ENCODE peak calls at places on chromosomes 1 and 21, in seven cellular contexts. Q is tibial artery, D is A549, Z is esophagus muscularis mucosa, A is right lobe of liver, N is iPS DF 6.9, Y is pancreas. S is an unnamed sample.

GRCh38 chr21:45974073-45975016 is 7.2 kb upstream of the COL6A1 start:
- DNase-seq in D (no peak), Q (peak; percentile 69), Y (no peak), Z (no peak), A (peak; percentile 55), N (no peak), S (peak; percentile 91)

GRCh38 chr1:234997201-234998173 is 131.2 kb downstream of the TOMM20 start:
- DNase-seq in A (peak; percentile 98), N (no peak), Z (peak; percentile 99), Q (peak; percentile 100), Y (peak; percentile 82), D (peak; percentile 99), S (peak; percentile 100)

GRCh38 chr1:226640737-226641136 is 92.2 kb downstream of the STUM start:
- DNase-seq in N (no peak), A (no peak), Z (no peak), D (no peak), Y (no peak), Q (no peak), S (peak; percentile 33)

GRCh38 chr1:168572669-168573068 is 3.7 kb upstream of the XCL1 start:
- DNase-seq in N (no peak), Y (no peak), A (no peak), D (no peak), Z (no peak), Q (no peak), S (no peak)

GRCh38 chr1:245128381-245128780 is 26.4 kb upstream of the KIF26B start:
- DNase-seq in Z (no peak), A (no peak), D (no peak), N (no peak), Q (no peak), Y (no peak), S (no peak)

GRCh38 chr21:43707462-43707861 is 11.5 kb upstream of the PDXK start:
- DNase-seq in Z (no peak), Q (no peak), D (no peak), Y (no peak), N (no peak), A (no peak), S (no peak)

GRCh38 chr1:181936768-181937581 is 124.5 kb downstream of the ZNF648 start:
- DNase-seq in Y (peak; percentile 39), N (peak; percentile 87), D (peak; percentile 64), Q (no peak), A (peak; percentile 27), Z (no peak), S (no peak)

GRCh38 chr1:53122194-53122846 is 20.1 kb downstream of the SLC1A7 start:
- DNase-seq in Q (peak; percentile 32), Y (no peak), A (no peak), D (no peak), N (no peak), Z (no peak), S (no peak)

GRCh38 chr1:64470670-64471217 is 815 bp downstream of the CACHD1 start:
- DNase-seq in Q (peak; percentile 28), D (peak; percentile 6), Y (peak; percentile 17), N (no peak), Z (peak; percentile 86), A (peak; percentile 38), S (peak; percentile 58)

GRCh38 chr1:201020040-201020591 is 3.4 kb downstream of the KIF21B start:
- DNase-seq in Z (no peak), Y (no peak), A (no peak), D (no peak), Q (no peak), N (no peak), S (no peak)

GRCh38 chr1:228336308-228337030 is 70.2 kb downstream of the TRIM11 start:
- DNase-seq in N (no peak), Y (no peak), Z (no peak), Q (peak; percentile 13), A (peak; percentile 7), D (no peak), S (peak; percentile 57)

DNA sequence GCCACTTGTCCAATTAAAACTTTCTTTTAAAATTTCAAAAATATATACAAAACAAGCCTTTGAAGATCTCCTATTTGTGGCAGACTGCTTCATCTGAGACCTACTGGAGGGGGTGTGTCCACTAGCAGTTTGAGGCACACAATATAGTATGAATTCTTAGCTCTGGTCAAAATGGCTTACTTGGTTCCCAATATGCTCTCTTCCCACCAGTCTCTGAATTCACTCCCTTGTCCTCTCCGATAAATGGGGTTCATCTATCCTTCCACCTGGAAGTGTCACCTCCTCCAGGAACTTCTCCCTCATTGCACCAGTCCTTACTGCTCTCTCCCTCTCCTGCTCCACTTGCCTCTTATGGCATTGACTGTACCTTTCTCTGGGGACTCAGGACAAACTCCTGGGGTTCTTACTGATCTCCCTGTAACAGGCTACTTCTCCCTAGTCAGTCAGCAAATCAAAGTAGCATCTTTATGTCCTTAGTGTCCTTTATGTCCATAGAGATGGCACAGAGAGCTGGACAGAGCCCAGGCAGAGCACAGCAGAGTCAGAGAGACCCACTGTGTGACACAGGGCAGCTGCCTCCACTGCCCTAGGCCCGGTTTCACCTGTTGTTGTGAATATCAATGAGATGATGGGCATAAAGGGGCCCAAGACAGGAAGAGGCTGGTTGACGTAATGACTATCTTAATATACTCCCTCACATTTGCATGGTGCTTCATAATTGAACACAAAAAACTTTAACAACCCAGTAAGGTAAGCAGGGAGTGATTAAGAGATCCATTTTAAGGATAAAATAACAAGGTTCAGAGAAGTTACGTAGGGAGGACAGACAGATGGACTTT is 3.6 kb downstream of the ASAP3 start:
- DNase-seq in A (no peak), N (no peak), D (no peak), Y (no peak), Q (no peak), Z (no peak), S (no peak)
- H3K4me1 ChIP-seq in A (no peaks in the 10 kb centered on the region), N (peaks cover 5% of the 10 kb centered on the region), D (peaks cover 18% of the 10 kb centered on the region), Y (peaks cover 16% of the 10 kb centered on the region), Q (peaks cover 5% of the 10 kb centered on the region), Z (peaks cover 70% of the 10 kb centered on the region), S (no peaks in the 10 kb centered on the region)

GRCh38 chr1:205739348-205740160 is 10.4 kb downstream of the NUCKS1 start:
- DNase-seq in A (no peak), Q (no peak), D (peak; percentile 53), Z (no peak), N (no peak), Y (no peak), S (no peak)

GRCh38 chr1:205744403-205744802 is 5.6 kb downstream of the NUCKS1 start:
- DNase-seq in Z (no peak), A (no peak), Y (no peak), N (no peak), Q (no peak), D (no peak), S (no peak)

GRCh38 chr1:205746757-205747412 is 3.1 kb downstream of the NUCKS1 start:
- DNase-seq in D (no peak), Q (no peak), A (no peak), N (no peak), Y (no peak), Z (no peak), S (no peak)

GRCh38 chr1:205743977-205744376 is 6.0 kb downstream of the NUCKS1 start:
- DNase-seq in A (no peak), N (no peak), Z (no peak), D (no peak), Q (no peak), Y (no peak), S (no peak)

GRCh38 chr1:205741681-205742080 is 8.3 kb downstream of the NUCKS1 start:
- DNase-seq in Z (no peak), Q (no peak), N (no peak), D (no peak), Y (no peak), A (no peak), S (no peak)
- H3K4me1 ChIP-seq in Z (peaks cover 67% of the 10 kb centered on the region), Q (peaks cover 12% of the 10 kb centered on the region), N (no peaks in the 10 kb centered on the region), D (peaks cover 54% of the 10 kb centered on the region), Y (peaks cover 3% of the 10 kb centered on the region), A (no peaks in the 10 kb centered on the region), S (peaks cover 7% of the 10 kb centered on the region)

GRCh38 chr21:38490411-38491020 is 7.8 kb downstream of the ERG start:
- DNase-seq in Q (no peak), Z (peak; percentile 53), N (no peak), D (no peak), Y (no peak), A (no peak), S (no peak)
- H3K4me1 ChIP-seq in Q (peaks cover 43% of the 10 kb centered on the region), Z (no peaks in the 10 kb centered on the region), N (no peaks in the 10 kb centered on the region), D (peaks cover 3% of the 10 kb centered on the region), Y (no peaks in the 10 kb centered on the region), A (no peaks in the 10 kb centered on the region), S (peaks cover 18% of the 10 kb centered on the region)

GRCh38 chr1:1204425-1204920 is 1.9 kb downstream of the TNFRSF18 start:
- DNase-seq in Q (no peak), N (no peak), Y (no peak), Z (no peak), D (no peak), A (peak; percentile 6), S (peak; percentile 29)
- H3K4me1 ChIP-seq in Q (peaks cover 20% of the 10 kb centered on the region), N (peaks cover 10% of the 10 kb centered on the region), Y (no peaks in the 10 kb centered on the region), Z (peaks cover 53% of the 10 kb centered on the region), D (peaks cover 3% of the 10 kb centered on the region), A (no peaks in the 10 kb centered on the region), S (no peaks in the 10 kb centered on the region)

DNA sequence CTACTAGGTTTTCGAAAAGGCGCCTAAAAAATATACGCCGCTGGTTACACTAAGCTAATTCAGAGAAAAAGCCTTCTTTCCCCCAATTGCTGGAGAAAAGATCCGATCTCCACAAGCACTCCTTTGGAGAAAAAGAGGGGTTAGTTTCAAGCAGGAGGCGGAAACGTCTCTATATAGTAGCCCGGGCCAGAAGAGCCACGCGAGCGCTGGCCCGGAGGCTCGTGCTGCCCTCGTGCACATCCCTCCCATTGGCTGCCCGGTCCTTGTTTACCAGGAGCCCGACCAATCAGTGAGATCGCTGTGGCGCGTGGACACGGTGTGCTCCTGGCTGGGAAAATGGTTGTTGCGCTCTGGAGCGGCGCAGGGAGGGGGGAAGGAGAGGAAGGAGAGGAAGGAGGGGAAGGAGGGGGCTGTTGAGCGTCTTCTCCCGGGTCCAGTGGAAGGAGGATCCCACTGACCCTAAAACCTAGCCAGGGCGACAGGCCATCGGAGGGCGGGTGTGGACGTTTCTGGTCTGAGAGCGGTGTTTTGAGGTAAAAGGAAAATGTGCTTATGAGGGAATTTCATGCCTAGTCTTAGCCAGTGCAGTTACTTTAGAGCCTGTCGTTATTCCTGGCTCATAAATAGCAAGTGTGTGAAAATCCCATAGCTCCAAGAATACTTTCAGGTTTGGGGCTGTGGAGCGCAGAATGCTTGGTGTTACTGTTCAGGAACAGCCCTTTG is at the start of gene TXNIP:
- DNase-seq in Z (peak; percentile 100), Y (peak; percentile 99), A (peak; percentile 99), Q (peak; percentile 100), D (peak; percentile 87), N (no peak), S (peak; percentile 99)
- H3K4me1 ChIP-seq in Z (peaks cover 49% of the 10 kb centered on the region), Y (peaks cover 45% of the 10 kb centered on the region), A (no peaks in the 10 kb centered on the region), Q (peaks cover 41% of the 10 kb centered on the region), D (peaks cover 7% of the 10 kb centered on the region), N (peaks cover 2% of the 10 kb centered on the region), S (peaks cover 20% of the 10 kb centered on the region)

S was measured in aorta.